ENCODE peak calls at places on chromosomes 4 and X, in seven cellular contexts. L is iPS DF 19.7; Q is stimulated activated CD8-positive, alpha-beta memory T cell treated with anti-CD3 and anti-CD28 coated beads, Interleukin-15, amount 100 ng/mL, for 1 hour; G is AG09319; K is psoas muscle; O is nucleus accumbens; V is hypothalamus. H is an unnamed sample.
A peak's percentile ranks its signal among the peaks of the same experiment; 100 is the strongest.

GRCh38 chr4:19214591-19214990 is 1037.1 kb upstream of the SLIT2 start:
- DNase-seq in O (no peak), K (no peak), Q (no peak), L (no peak), G (no peak), V (no peak), H (no peak)

GRCh38 chr4:103786014-103786413 is 66.2 kb upstream of the TACR3 start:
- DNase-seq in G (peak; percentile 5), O (no peak), L (peak; percentile 67), K (no peak), V (no peak), Q (no peak), H (no peak)

GRCh38 chr4:98653006-98653405 is 5.4 kb downstream of the TSPAN5 start:
- DNase-seq in L (no peak), K (no peak), Q (no peak), G (peak; percentile 46), O (no peak), V (no peak), H (no peak)

GRCh38 chr4:7358100-7358735 is 76.5 kb downstream of the PSAPL1 start:
- DNase-seq in Q (no peak), L (no peak), V (no peak), K (peak; percentile 67), G (peak; percentile 52), O (no peak), H (no peak)

GRCh38 chr4:27888523-27888922 is 1027.9 kb downstream of the STIM2 start:
- DNase-seq in L (no peak), Q (no peak), O (no peak), G (no peak), K (no peak), V (no peak), H (no peak)

GRCh38 chrX:136684120-136684519 is 36.2 kb downstream of the CD40LG start:
- DNase-seq in L (no peak), K (no peak), Q (no peak), O (no peak), G (no peak), V (no peak), H (no peak)

GRCh38 chr4:121876976-121877773 is 6.9 kb upstream of the BBS7 start:
- DNase-seq in L (no peak), O (no peak), V (no peak), G (no peak), Q (no peak), K (no peak), H (no peak)

GRCh38 chrX:103175944-103176753 is 38.8 kb upstream of the BEX4 start:
- DNase-seq in Q (no peak), G (peak; percentile 11), V (peak; percentile 8), K (peak; percentile 55), L (no peak), O (peak; percentile 3), H (no peak)

GRCh38 chrX:111100191-111100590 is 4.2 kb downstream of the PAK3 start:
- DNase-seq in K (no peak), V (no peak), O (no peak), Q (no peak), L (no peak), G (no peak), H (no peak)

GRCh38 chr4:68124262-68124661 is 5.4 kb downstream of the TMPRSS11F start:
- DNase-seq in O (no peak), G (no peak), K (no peak), L (no peak), V (no peak), Q (no peak), H (no peak)

GRCh38 chrX:7108995-7109634 is 38.4 kb upstream of the STS start:
- DNase-seq in O (no peak), L (no peak), K (no peak), G (no peak), Q (no peak), V (no peak), H (no peak)

GRCh38 chrX:110181459-110182137 is 136.3 kb downstream of the AMMECR1 start:
- DNase-seq in Q (no peak), K (no peak), V (no peak), L (no peak), O (no peak), G (no peak), H (no peak)

GRCh38 chr4:151581575-151581974 is 172.6 kb downstream of the FHIP1A start:
- DNase-seq in K (no peak), G (no peak), O (no peak), Q (no peak), V (no peak), L (no peak), H (no peak)

GRCh38 chrX:156004256-156004655 is 6.8 kb downstream of the IL9R start:
- DNase-seq in Q (no peak), O (no peak), V (no peak), K (no peak), G (no peak), L (no peak), H (no peak)

H was measured in NCI-H1048.